ENCODE peak calls at places on chromosomes 16 and 17, in ten cellular contexts. O, X, Y, S, L, W, V, A, T and N are unnamed samples.

GRCh38 chr16:84986102-84986501 is 25.2 kb downstream of the ZDHHC7 start:
- DNase-seq in A (no peak), T (no peak), X (no peak), L (no peak), W (no peak), Y (no peak), S (no peak), O (no peak), V (no peak), N (no peak)

GRCh38 chr16:49755291-49755611 is 100.7 kb downstream of the ZNF423 start:
- DNase-seq in Y (peak), W (peak), O (no peak), V (no peak), L (peak), T (peak), A (peak), X (peak), S (peak), N (peak)

GRCh38 chr17:57273471-57273870 is 17.1 kb downstream of the MSI2 start:
- DNase-seq in A (no peak), L (no peak), X (no peak), V (no peak), T (no peak), S (peak), O (no peak), W (no peak), Y (no peak), N (no peak)

GRCh38 chr17:10062757-10063385 is 135.5 kb downstream of the GAS7 start:
- DNase-seq in W (no peak), O (no peak), V (peak), L (no peak), T (no peak), X (no peak), A (no peak), Y (no peak), S (no peak), N (no peak)

GRCh38 chr17:27651411-27652345 is 20.7 kb downstream of the LGALS9 start:
- DNase-seq in W (no peak), L (peak), Y (peak), V (peak), S (no peak), A (peak), T (peak), X (peak), O (no peak), N (peak)

GRCh38 chr16:17658881-17659280 is 188.1 kb upstream of the XYLT1 start:
- DNase-seq in V (no peak), T (no peak), L (no peak), X (no peak), A (no peak), W (no peak), O (no peak), Y (no peak), S (no peak), N (no peak)

GRCh38 chr17:61352771-61353170 is 46.9 kb upstream of the TBX2 start:
- DNase-seq in Y (no peak), L (no peak), O (no peak), V (peak), W (no peak), X (no peak), A (no peak), S (no peak), T (no peak), N (no peak)

GRCh38 chr16:982152-983043 is 828 bp downstream of the SOX8 start:
- DNase-seq in X (no peak), V (no peak), S (no peak), L (peak), O (no peak), A (no peak), T (no peak), Y (no peak), W (no peak), N (no peak)

GRCh38 chr16:15648135-15648730 is 1.8 kb upstream of the NDE1 start:
- DNase-seq in W (no peak), V (no peak), O (no peak), S (no peak), T (no peak), A (no peak), X (no peak), Y (no peak), L (no peak), N (no peak)

GRCh38 chr17:17077861-17078732 is 35.8 kb downstream of the MPRIP start:
- DNase-seq in X (no peak), T (no peak), L (no peak), O (peak), W (no peak), S (no peak), Y (no peak), A (no peak), V (peak), N (no peak)

GRCh38 chr17:81245024-81245664 is 6.0 kb downstream of the NDUFAF8 start:
- DNase-seq in W (no peak), Y (no peak), S (no peak), L (no peak), O (no peak), A (no peak), V (peak), T (peak), X (no peak), N (peak)

GRCh38 chr16:29710227-29711219 is 31.5 kb downstream of the QPRT start:
- DNase-seq in V (peak), W (peak), A (peak), T (peak), Y (peak), X (peak), S (peak), O (no peak), L (peak), N (peak)

GRCh38 chr16:22671301-22672076 is 142.5 kb upstream of the HS3ST2 start:
- DNase-seq in A (no peak), T (peak), W (no peak), O (no peak), S (peak), X (no peak), L (no peak), Y (peak), V (no peak), N (peak)

GRCh38 chr17:56506349-56506748 is 87.2 kb upstream of the NOG start:
- DNase-seq in O (no peak), L (peak), V (no peak), W (no peak), S (no peak), T (no peak), X (no peak), A (no peak), Y (no peak), N (no peak)

GRCh38 chr16:24753437-24753836 is 24.0 kb downstream of the TNRC6A start:
- DNase-seq in Y (no peak), S (no peak), O (no peak), W (no peak), T (no peak), L (no peak), X (no peak), V (no peak), A (no peak), N (no peak)

GRCh38 chr17:7213895-7214299 is 5.7 kb downstream of the DLG4 start:
- DNase-seq in A (peak), X (peak), T (peak), S (peak), O (peak), L (peak), W (no peak), Y (peak), V (no peak), N (peak)

GRCh38 chr17:77391668-77392375 is 251.1 kb downstream of the SEC14L1 start:
- DNase-seq in T (peak), S (peak), X (no peak), A (peak), Y (peak), L (peak), W (peak), O (no peak), V (no peak), N (peak)

GRCh38 chr16:30570621-30571443 is 682 bp downstream of the ZNF688 start:
- DNase-seq in W (no peak), Y (peak), S (peak), A (peak), T (peak), X (no peak), V (peak), L (no peak), O (no peak), N (peak)

GRCh38 chr17:62562656-62563055 is 64.8 kb upstream of the MRC2 start:
- DNase-seq in V (no peak), Y (peak), X (no peak), S (peak), T (peak), L (peak), A (no peak), W (peak), O (no peak), N (peak)

GRCh38 chr16:28873543-28874201 is 4.6 kb upstream of the ATP2A1 start:
- DNase-seq in X (peak), W (no peak), Y (no peak), O (no peak), T (no peak), L (no peak), A (no peak), S (no peak), V (peak), N (peak)

GRCh38 chr16:12811441-12812198 is 7.9 kb upstream of the CPPED1 start:
- DNase-seq in A (no peak), Y (no peak), V (no peak), L (no peak), O (no peak), T (no peak), W (no peak), S (no peak), X (no peak), N (no peak)

GRCh38 chr17:17514993-17515920 is 19.1 kb upstream of the RASD1 start:
- DNase-seq in X (no peak), S (peak), T (peak), Y (peak), O (no peak), W (no peak), L (no peak), A (peak), V (no peak), N (peak)

GRCh38 chr17:29115435-29115834 is 64.8 kb downstream of the MYO18A start:
- DNase-seq in L (no peak), S (no peak), O (no peak), X (no peak), V (no peak), T (no peak), A (no peak), W (no peak), Y (no peak), N (no peak)

GRCh38 chr16:58393138-58393504 is 850 bp downstream of the GINS3 start:
- DNase-seq in L (no peak), W (no peak), S (no peak), O (no peak), A (no peak), T (peak), V (no peak), Y (no peak), X (no peak), N (peak)

GRCh38 chr16:29806641-29807425 is 504 bp downstream of the MAZ start:
- DNase-seq in O (peak), S (peak), V (peak), T (no peak), X (peak), L (peak), Y (no peak), A (no peak), W (no peak), N (peak)

GRCh38 chr17:7383742-7384488 is 3.0 kb downstream of the TNK1 start:
- DNase-seq in A (no peak), V (peak), O (no peak), X (peak), L (no peak), W (no peak), S (peak), Y (no peak), T (no peak), N (no peak)

GRCh38 chr17:51901242-51901641 is 257.3 kb downstream of the CA10 start:
- DNase-seq in X (no peak), O (no peak), T (no peak), L (no peak), S (no peak), W (no peak), Y (no peak), V (no peak), A (no peak), N (no peak)

GRCh38 chr17:60253048-60253447 is 103.3 kb downstream of the CA4 start:
- DNase-seq in O (no peak), L (no peak), X (no peak), Y (no peak), V (no peak), W (no peak), T (no peak), S (no peak), A (no peak), N (no peak)

GRCh38 chr17:65666869-65667268 is 105.4 kb upstream of the AXIN2 start:
- DNase-seq in S (no peak), T (peak), Y (no peak), O (no peak), A (no peak), V (no peak), X (no peak), W (no peak), L (no peak), N (no peak)

GRCh38 chr16:29862383-29862883 is 593 bp downstream of the CDIPT start:
- DNase-seq in A (no peak), L (peak), X (peak), T (peak), O (no peak), W (no peak), Y (no peak), V (no peak), S (no peak), N (no peak)

GRCh38 chr17:50290074-50290702 is 15.9 kb downstream of the TMEM92 start:
- DNase-seq in L (peak), V (no peak), O (peak), A (peak), S (peak), T (peak), X (no peak), Y (peak), W (peak), N (peak)

GRCh38 chr17:67531291-67531690 is 154.2 kb downstream of the PITPNC1 start:
- DNase-seq in W (no peak), X (peak), A (no peak), S (no peak), V (no peak), T (no peak), Y (no peak), O (no peak), L (no peak), N (no peak)

GRCh38 chr17:76581515-76581914 is 4.1 kb downstream of the ST6GALNAC2 start:
- DNase-seq in T (no peak), W (no peak), A (no peak), O (no peak), L (no peak), X (no peak), Y (no peak), S (no peak), V (no peak), N (no peak)

GRCh38 chr16:27335349-27336052 is 21.7 kb downstream of the IL4R start:
- DNase-seq in O (no peak), L (no peak), X (no peak), W (no peak), V (no peak), Y (no peak), T (peak), S (no peak), A (no peak), N (peak)

GRCh38 chr16:19419691-19420060 is 2.0 kb downstream of the TMC5 start:
- DNase-seq in X (no peak), O (no peak), T (no peak), V (no peak), W (no peak), S (no peak), L (peak), Y (peak), A (no peak), N (peak)

GRCh38 chr16:5971924-5972323 is 874.3 kb upstream of the EEF2KMT start:
- DNase-seq in X (no peak), A (no peak), S (no peak), O (no peak), L (no peak), Y (no peak), V (no peak), W (no peak), T (no peak), N (no peak)

GRCh38 chr16:50238868-50239301 is 27.5 kb upstream of the ADCY7 start:
- DNase-seq in X (no peak), W (no peak), S (no peak), L (no peak), V (no peak), O (no peak), Y (no peak), T (no peak), A (no peak), N (no peak)

GRCh38 chr17:63626551-63627228 is 4.5 kb downstream of the MAP3K3 start:
- DNase-seq in X (no peak), L (no peak), S (peak), Y (peak), V (no peak), O (no peak), A (no peak), T (peak), W (no peak), N (peak)
- H3K4me3 ChIP-seq in X (no peak), L (no peak), S (no peak), Y (no peak), V (no peak), O (no peak), A (no peak), T (peak), W (no peak), N (no peak)

DNA sequence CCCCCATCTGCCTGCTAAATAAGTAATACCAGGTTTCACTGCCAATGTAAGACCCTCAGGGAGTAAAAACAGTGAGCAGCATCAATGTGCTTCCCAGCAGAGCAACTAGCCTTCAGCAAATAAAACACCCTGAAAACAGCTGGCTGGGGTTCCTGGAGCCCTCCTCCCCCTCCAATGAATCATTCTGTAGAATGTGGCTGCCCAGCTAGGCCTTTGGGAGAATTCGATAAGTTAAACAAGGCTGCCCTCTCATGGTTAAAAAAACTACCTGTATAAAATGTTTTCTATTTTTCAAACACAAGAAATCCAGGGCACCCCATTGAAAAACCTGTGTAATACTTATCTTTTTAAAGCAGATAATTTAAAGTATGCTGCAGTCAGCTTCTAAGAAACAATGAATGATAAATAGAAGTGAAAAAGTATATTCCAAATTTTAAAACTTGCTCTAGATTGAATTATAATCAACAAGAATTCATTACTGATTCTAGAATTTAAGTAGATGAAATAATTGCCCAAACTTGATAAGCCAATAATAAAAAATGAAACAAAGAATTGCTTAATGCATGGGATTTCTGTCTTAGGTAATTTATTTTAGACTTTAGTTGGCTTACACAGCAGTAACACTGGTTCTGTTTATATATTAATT is 9.4 kb upstream of the TOM1L1 start:
- DNase-seq in Y (peak), W (peak), X (peak), O (no peak), S (peak), A (no peak), L (peak), T (peak), V (no peak), N (peak)
- TF ChIP-seq CTCF in Y (peak), W (peak), X (peak), O (peak), S (peak), A (no peak), L (peak), T (peak), V (no peak), N (peak)

GRCh38 chr17:82272495-82273326 is 789 bp downstream of the CSNK1D start:
- DNase-seq in Y (no peak), L (no peak), W (no peak), S (no peak), O (peak), X (peak), T (no peak), V (peak), A (peak), N (no peak)

GRCh38 chr17:82276951-82277350 is 3.5 kb upstream of the CSNK1D start:
- DNase-seq in T (no peak), X (no peak), V (no peak), W (no peak), O (no peak), Y (no peak), L (no peak), A (no peak), S (no peak), N (no peak)

GRCh38 chr17:82273327-82274133 is at the start of gene CSNK1D:
- DNase-seq in T (peak), L (peak), X (peak), O (peak), Y (peak), A (peak), S (peak), V (peak), W (peak), N (peak)

GRCh38 chr17:82275326-82275725 is 1.8 kb upstream of the CSNK1D start:
- DNase-seq in W (no peak), V (peak), X (no peak), O (no peak), A (no peak), L (no peak), S (no peak), Y (no peak), T (no peak), N (no peak)

DNA sequence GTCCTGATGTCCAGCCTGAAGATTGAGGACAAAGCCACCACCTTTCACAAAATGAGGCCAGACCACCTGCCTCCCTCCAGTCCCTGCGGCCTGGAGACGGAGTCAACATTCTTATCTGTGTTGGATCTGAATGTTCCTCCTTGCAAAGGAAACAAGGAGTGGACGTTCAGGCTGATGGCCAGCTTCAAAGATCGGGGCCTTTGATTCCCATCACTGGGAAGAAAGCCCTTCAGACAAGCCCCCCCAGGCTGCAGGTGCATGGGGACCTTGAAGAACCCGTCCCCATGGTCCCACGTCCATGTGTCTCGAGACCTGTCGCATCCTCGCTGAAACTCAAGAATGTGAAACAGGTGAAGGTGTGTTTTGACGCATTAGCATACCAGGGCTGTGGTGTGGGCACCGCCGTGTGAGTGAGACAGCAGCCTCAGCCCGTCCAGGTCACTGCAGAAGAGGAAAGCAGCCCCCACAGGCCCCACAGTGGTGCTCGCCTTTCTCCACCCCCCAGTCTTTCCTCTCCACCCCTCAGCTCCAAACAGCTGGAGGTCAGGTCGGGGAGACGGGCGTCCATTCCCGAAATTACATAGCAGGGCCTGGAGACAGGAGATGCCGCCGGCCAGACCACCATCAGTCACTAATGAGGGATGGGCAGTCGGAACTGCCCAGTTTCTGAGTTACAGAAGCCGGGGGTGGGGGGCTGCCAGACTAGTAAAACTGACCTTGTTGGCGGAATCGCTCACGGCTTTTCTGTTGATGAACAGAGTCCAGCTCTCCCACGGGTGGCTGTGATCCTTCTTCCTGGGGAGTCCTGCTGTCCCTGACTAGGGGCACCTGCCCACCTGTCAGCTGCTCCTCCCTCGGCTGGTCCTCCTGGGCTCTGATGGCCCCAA is 877 bp upstream of the CSNK1D start:
- DNase-seq in V (peak), Y (no peak), W (no peak), A (no peak), S (no peak), O (no peak), T (no peak), X (no peak), L (no peak), N (no peak)
- H3K4me3 ChIP-seq in V (peak), Y (peak), W (peak), A (peak), S (peak), O (peak), T (peak), X (peak), L (peak), N (peak)

GRCh38 chr16:87392823-87393679 is 915 bp downstream of the MAP1LC3B start:
- DNase-seq in O (peak), Y (peak), T (peak), S (peak), V (peak), X (peak), A (no peak), W (no peak), L (peak), N (peak)
- TF ChIP-seq CTCF in O (no peak), Y (peak), T (peak), S (peak), V (no peak), X (no peak), A (no peak), W (peak), L (no peak), N (peak)